ENCODE peak calls at places on chromosomes 3 and 15, in ten cellular contexts. One of them, this sample, is unnamed.

GRCh38 chr3:105827959-105828358 is 40.9 kb downstream of the CBLB start:
- DNase-seq in NCI-H510A treated with DMSO at 0.1 percent for 48 hours: no peak
- DNase-seq in stimulated activated CD4-positive, alpha-beta T cell treated with anti-CD3 and anti-CD28 coated beads, Interleukin-15, amount 100 ng/mL, for 24 hours: no peak
- DNase-seq in stromal cell of bone marrow: peak; percentile 82
- DNase-seq in ACHN: peak; percentile 78
- DNase-seq in HTR-8/SVneo: peak; percentile 51
- DNase-seq in Jurkat, Clone E6-1: no peak
- DNase-seq in ELR: peak; percentile 93
- DNase-seq in DMS153: no peak
- DNase-seq in fibroblast of villous mesenchyme: peak; percentile 69
- DNase-seq in this sample: peak; percentile 90

GRCh38 chr3:72144773-72145505 is 360.0 kb upstream of the PROK2 start:
- DNase-seq in Jurkat, Clone E6-1: peak; percentile 49
- DNase-seq in stimulated activated CD4-positive, alpha-beta T cell treated with anti-CD3 and anti-CD28 coated beads, Interleukin-15, amount 100 ng/mL, for 24 hours: peak; percentile 29
- DNase-seq in ACHN: no peak
- DNase-seq in fibroblast of villous mesenchyme: no peak
- DNase-seq in DMS153: no peak
- DNase-seq in stromal cell of bone marrow: no peak
- DNase-seq in NCI-H510A treated with DMSO at 0.1 percent for 48 hours: no peak
- DNase-seq in HTR-8/SVneo: no peak
- DNase-seq in ELR: no peak
- DNase-seq in this sample: peak; percentile 18

GRCh38 chr3:73245459-73245858 is 184.0 kb downstream of the EBLN2 start:
- DNase-seq in fibroblast of villous mesenchyme: no peak
- DNase-seq in NCI-H510A treated with DMSO at 0.1 percent for 48 hours: no peak
- DNase-seq in ELR: no peak
- DNase-seq in DMS153: no peak
- DNase-seq in stromal cell of bone marrow: no peak
- DNase-seq in Jurkat, Clone E6-1: no peak
- DNase-seq in stimulated activated CD4-positive, alpha-beta T cell treated with anti-CD3 and anti-CD28 coated beads, Interleukin-15, amount 100 ng/mL, for 24 hours: no peak
- DNase-seq in ACHN: no peak
- DNase-seq in HTR-8/SVneo: no peak
- DNase-seq in this sample: no peak

GRCh38 chr3:134076816-134077215 is 47.1 kb upstream of the SLCO2A1 start:
- DNase-seq in stimulated activated CD4-positive, alpha-beta T cell treated with anti-CD3 and anti-CD28 coated beads, Interleukin-15, amount 100 ng/mL, for 24 hours: no peak
- DNase-seq in fibroblast of villous mesenchyme: no peak
- DNase-seq in ELR: no peak
- DNase-seq in HTR-8/SVneo: no peak
- DNase-seq in NCI-H510A treated with DMSO at 0.1 percent for 48 hours: no peak
- DNase-seq in stromal cell of bone marrow: no peak
- DNase-seq in Jurkat, Clone E6-1: no peak
- DNase-seq in ACHN: no peak
- DNase-seq in DMS153: no peak
- DNase-seq in this sample: no peak

GRCh38 chr3:148951599-148952361 is 39.6 kb upstream of the GYG1 start:
- DNase-seq in stromal cell of bone marrow: no peak
- DNase-seq in fibroblast of villous mesenchyme: peak; percentile 64
- DNase-seq in DMS153: no peak
- DNase-seq in HTR-8/SVneo: no peak
- DNase-seq in ELR: no peak
- DNase-seq in stimulated activated CD4-positive, alpha-beta T cell treated with anti-CD3 and anti-CD28 coated beads, Interleukin-15, amount 100 ng/mL, for 24 hours: no peak
- DNase-seq in NCI-H510A treated with DMSO at 0.1 percent for 48 hours: no peak
- DNase-seq in Jurkat, Clone E6-1: no peak
- DNase-seq in ACHN: no peak
- DNase-seq in this sample: no peak

GRCh38 chr3:57826286-57826951 is 70.3 kb downstream of the SLMAP start:
- DNase-seq in ELR: peak; percentile 13
- DNase-seq in stromal cell of bone marrow: no peak
- DNase-seq in fibroblast of villous mesenchyme: no peak
- DNase-seq in stimulated activated CD4-positive, alpha-beta T cell treated with anti-CD3 and anti-CD28 coated beads, Interleukin-15, amount 100 ng/mL, for 24 hours: no peak
- DNase-seq in NCI-H510A treated with DMSO at 0.1 percent for 48 hours: no peak
- DNase-seq in HTR-8/SVneo: no peak
- DNase-seq in Jurkat, Clone E6-1: no peak
- DNase-seq in ACHN: peak; percentile 4
- DNase-seq in DMS153: no peak
- DNase-seq in this sample: peak; percentile 26

GRCh38 chr15:73691398-73691797 is 7.2 kb downstream of the CD276 start:
- DNase-seq in ELR: peak; percentile 63
- DNase-seq in stromal cell of bone marrow: peak; percentile 85
- DNase-seq in fibroblast of villous mesenchyme: peak; percentile 91
- DNase-seq in stimulated activated CD4-positive, alpha-beta T cell treated with anti-CD3 and anti-CD28 coated beads, Interleukin-15, amount 100 ng/mL, for 24 hours: no peak
- DNase-seq in DMS153: no peak
- DNase-seq in NCI-H510A treated with DMSO at 0.1 percent for 48 hours: no peak
- DNase-seq in Jurkat, Clone E6-1: no peak
- DNase-seq in ACHN: no peak
- DNase-seq in HTR-8/SVneo: no peak
- DNase-seq in this sample: peak; percentile 74

GRCh38 chr3:50292924-50293801 is 934 bp upstream of the IFRD2 start:
- DNase-seq in DMS153: no peak
- DNase-seq in fibroblast of villous mesenchyme: no peak
- DNase-seq in ELR: no peak
- DNase-seq in NCI-H510A treated with DMSO at 0.1 percent for 48 hours: no peak
- DNase-seq in stimulated activated CD4-positive, alpha-beta T cell treated with anti-CD3 and anti-CD28 coated beads, Interleukin-15, amount 100 ng/mL, for 24 hours: no peak
- DNase-seq in HTR-8/SVneo: no peak
- DNase-seq in Jurkat, Clone E6-1: no peak
- DNase-seq in stromal cell of bone marrow: no peak
- DNase-seq in ACHN: no peak
- DNase-seq in this sample: no peak

GRCh38 chr3:38497026-38497425 is 886 bp downstream of the EXOG start:
- DNase-seq in fibroblast of villous mesenchyme: peak; percentile 16
- DNase-seq in ACHN: peak; percentile 5
- DNase-seq in NCI-H510A treated with DMSO at 0.1 percent for 48 hours: no peak
- DNase-seq in HTR-8/SVneo: no peak
- DNase-seq in ELR: peak; percentile 30
- DNase-seq in DMS153: no peak
- DNase-seq in stromal cell of bone marrow: peak; percentile 29
- DNase-seq in stimulated activated CD4-positive, alpha-beta T cell treated with anti-CD3 and anti-CD28 coated beads, Interleukin-15, amount 100 ng/mL, for 24 hours: no peak
- DNase-seq in Jurkat, Clone E6-1: no peak
- DNase-seq in this sample: peak; percentile 23

GRCh38 chr3:81339040-81339845 is 422.2 kb downstream of the GBE1 start:
- DNase-seq in stimulated activated CD4-positive, alpha-beta T cell treated with anti-CD3 and anti-CD28 coated beads, Interleukin-15, amount 100 ng/mL, for 24 hours: no peak
- DNase-seq in ACHN: peak; percentile 30
- DNase-seq in stromal cell of bone marrow: no peak
- DNase-seq in Jurkat, Clone E6-1: peak; percentile 14
- DNase-seq in ELR: peak; percentile 62
- DNase-seq in DMS153: no peak
- DNase-seq in fibroblast of villous mesenchyme: peak; percentile 1
- DNase-seq in HTR-8/SVneo: peak; percentile 19
- DNase-seq in NCI-H510A treated with DMSO at 0.1 percent for 48 hours: peak; percentile 25
- DNase-seq in this sample: peak; percentile 32

GRCh38 chr15:60070838-60071493 is 66.9 kb downstream of the FOXB1 start:
- DNase-seq in ELR: peak; percentile 92
- DNase-seq in fibroblast of villous mesenchyme: peak; percentile 36
- DNase-seq in ACHN: peak; percentile 0
- DNase-seq in Jurkat, Clone E6-1: no peak
- DNase-seq in DMS153: no peak
- DNase-seq in stromal cell of bone marrow: peak; percentile 77
- DNase-seq in stimulated activated CD4-positive, alpha-beta T cell treated with anti-CD3 and anti-CD28 coated beads, Interleukin-15, amount 100 ng/mL, for 24 hours: no peak
- DNase-seq in HTR-8/SVneo: peak; percentile 46
- DNase-seq in NCI-H510A treated with DMSO at 0.1 percent for 48 hours: no peak
- DNase-seq in this sample: peak; percentile 83

GRCh38 chr3:129161860-129162271 is 1.0 kb upstream of the ISY1 start:
- DNase-seq in stimulated activated CD4-positive, alpha-beta T cell treated with anti-CD3 and anti-CD28 coated beads, Interleukin-15, amount 100 ng/mL, for 24 hours: peak; percentile 61
- DNase-seq in Jurkat, Clone E6-1: no peak
- DNase-seq in HTR-8/SVneo: no peak
- DNase-seq in ACHN: peak; percentile 17
- DNase-seq in fibroblast of villous mesenchyme: peak; percentile 13
- DNase-seq in ELR: peak; percentile 55
- DNase-seq in NCI-H510A treated with DMSO at 0.1 percent for 48 hours: no peak
- DNase-seq in DMS153: peak; percentile 3
- DNase-seq in stromal cell of bone marrow: no peak
- DNase-seq in this sample: no peak

GRCh38 chr3:186976802-186977201 is 46.5 kb downstream of the ST6GAL1 start:
- DNase-seq in ELR: no peak
- DNase-seq in HTR-8/SVneo: no peak
- DNase-seq in ACHN: no peak
- DNase-seq in Jurkat, Clone E6-1: no peak
- DNase-seq in stromal cell of bone marrow: no peak
- DNase-seq in DMS153: no peak
- DNase-seq in NCI-H510A treated with DMSO at 0.1 percent for 48 hours: no peak
- DNase-seq in fibroblast of villous mesenchyme: no peak
- DNase-seq in stimulated activated CD4-positive, alpha-beta T cell treated with anti-CD3 and anti-CD28 coated beads, Interleukin-15, amount 100 ng/mL, for 24 hours: no peak
- DNase-seq in this sample: no peak

GRCh38 chr15:32803631-32804030 is 85.8 kb downstream of the GREM1 start:
- DNase-seq in fibroblast of villous mesenchyme: no peak
- DNase-seq in HTR-8/SVneo: no peak
- DNase-seq in Jurkat, Clone E6-1: no peak
- DNase-seq in NCI-H510A treated with DMSO at 0.1 percent for 48 hours: no peak
- DNase-seq in stimulated activated CD4-positive, alpha-beta T cell treated with anti-CD3 and anti-CD28 coated beads, Interleukin-15, amount 100 ng/mL, for 24 hours: no peak
- DNase-seq in ACHN: no peak
- DNase-seq in stromal cell of bone marrow: no peak
- DNase-seq in ELR: peak; percentile 77
- DNase-seq in DMS153: no peak
- DNase-seq in this sample: no peak

GRCh38 chr15:87269566-87269965 is 987.0 kb downstream of the NTRK3 start:
- DNase-seq in ELR: peak; percentile 65
- DNase-seq in stromal cell of bone marrow: no peak
- DNase-seq in stimulated activated CD4-positive, alpha-beta T cell treated with anti-CD3 and anti-CD28 coated beads, Interleukin-15, amount 100 ng/mL, for 24 hours: no peak
- DNase-seq in DMS153: no peak
- DNase-seq in HTR-8/SVneo: no peak
- DNase-seq in ACHN: peak; percentile 43
- DNase-seq in NCI-H510A treated with DMSO at 0.1 percent for 48 hours: no peak
- DNase-seq in Jurkat, Clone E6-1: no peak
- DNase-seq in fibroblast of villous mesenchyme: no peak
- DNase-seq in this sample: no peak

GRCh38 chr3:108474581-108474980 is 35.8 kb downstream of the MYH15 start:
- DNase-seq in DMS153: no peak
- DNase-seq in fibroblast of villous mesenchyme: no peak
- DNase-seq in HTR-8/SVneo: no peak
- DNase-seq in ELR: peak; percentile 53
- DNase-seq in stromal cell of bone marrow: no peak
- DNase-seq in Jurkat, Clone E6-1: no peak
- DNase-seq in ACHN: no peak
- DNase-seq in stimulated activated CD4-positive, alpha-beta T cell treated with anti-CD3 and anti-CD28 coated beads, Interleukin-15, amount 100 ng/mL, for 24 hours: no peak
- DNase-seq in NCI-H510A treated with DMSO at 0.1 percent for 48 hours: no peak
- DNase-seq in this sample: no peak

GRCh38 chr3:185959609-185960517 is 22.0 kb upstream of the TRA2B start:
- DNase-seq in NCI-H510A treated with DMSO at 0.1 percent for 48 hours: peak; percentile 85
- DNase-seq in ELR: peak; percentile 30
- DNase-seq in Jurkat, Clone E6-1: no peak
- DNase-seq in stimulated activated CD4-positive, alpha-beta T cell treated with anti-CD3 and anti-CD28 coated beads, Interleukin-15, amount 100 ng/mL, for 24 hours: no peak
- DNase-seq in stromal cell of bone marrow: peak; percentile 76
- DNase-seq in HTR-8/SVneo: peak; percentile 44
- DNase-seq in fibroblast of villous mesenchyme: peak; percentile 80
- DNase-seq in DMS153: peak; percentile 12
- DNase-seq in ACHN: no peak
- DNase-seq in this sample: peak; percentile 81

GRCh38 chr3:13595485-13595884 is 46.6 kb downstream of the FBLN2 start:
- DNase-seq in ACHN: no peak
- DNase-seq in ELR: no peak
- DNase-seq in DMS153: no peak
- DNase-seq in fibroblast of villous mesenchyme: no peak
- DNase-seq in stimulated activated CD4-positive, alpha-beta T cell treated with anti-CD3 and anti-CD28 coated beads, Interleukin-15, amount 100 ng/mL, for 24 hours: no peak
- DNase-seq in NCI-H510A treated with DMSO at 0.1 percent for 48 hours: no peak
- DNase-seq in stromal cell of bone marrow: no peak
- DNase-seq in Jurkat, Clone E6-1: no peak
- DNase-seq in HTR-8/SVneo: no peak
- DNase-seq in this sample: no peak

GRCh38 chr3:49378249-49378899 is 20.2 kb upstream of the GPX1 start:
- DNase-seq in stromal cell of bone marrow: peak; percentile 73
- DNase-seq in Jurkat, Clone E6-1: no peak
- DNase-seq in ACHN: no peak
- DNase-seq in stimulated activated CD4-positive, alpha-beta T cell treated with anti-CD3 and anti-CD28 coated beads, Interleukin-15, amount 100 ng/mL, for 24 hours: no peak
- DNase-seq in NCI-H510A treated with DMSO at 0.1 percent for 48 hours: no peak
- DNase-seq in DMS153: no peak
- DNase-seq in ELR: peak; percentile 54
- DNase-seq in HTR-8/SVneo: no peak
- DNase-seq in fibroblast of villous mesenchyme: peak; percentile 85
- DNase-seq in this sample: peak; percentile 81

GRCh38 chr3:85560088-85560790 is 601.5 kb downstream of the CADM2 start:
- DNase-seq in stimulated activated CD4-positive, alpha-beta T cell treated with anti-CD3 and anti-CD28 coated beads, Interleukin-15, amount 100 ng/mL, for 24 hours: no peak
- DNase-seq in NCI-H510A treated with DMSO at 0.1 percent for 48 hours: no peak
- DNase-seq in ACHN: no peak
- DNase-seq in DMS153: no peak
- DNase-seq in Jurkat, Clone E6-1: no peak
- DNase-seq in stromal cell of bone marrow: peak; percentile 81
- DNase-seq in HTR-8/SVneo: no peak
- DNase-seq in fibroblast of villous mesenchyme: peak; percentile 1
- DNase-seq in ELR: no peak
- DNase-seq in this sample: peak; percentile 35

GRCh38 chr3:160450846-160451245 is 1.3 kb upstream of the TRIM59 start:
- DNase-seq in DMS153: no peak
- DNase-seq in fibroblast of villous mesenchyme: peak; percentile 80
- DNase-seq in HTR-8/SVneo: peak; percentile 51
- DNase-seq in NCI-H510A treated with DMSO at 0.1 percent for 48 hours: no peak
- DNase-seq in stimulated activated CD4-positive, alpha-beta T cell treated with anti-CD3 and anti-CD28 coated beads, Interleukin-15, amount 100 ng/mL, for 24 hours: no peak
- DNase-seq in ACHN: peak; percentile 88
- DNase-seq in stromal cell of bone marrow: peak; percentile 50
- DNase-seq in ELR: peak; percentile 88
- DNase-seq in Jurkat, Clone E6-1: no peak
- DNase-seq in this sample: peak; percentile 72

GRCh38 chr3:119792270-119792669 is 10.4 kb downstream of the NR1I2 start:
- DNase-seq in stimulated activated CD4-positive, alpha-beta T cell treated with anti-CD3 and anti-CD28 coated beads, Interleukin-15, amount 100 ng/mL, for 24 hours: no peak
- DNase-seq in stromal cell of bone marrow: no peak
- DNase-seq in HTR-8/SVneo: no peak
- DNase-seq in ACHN: no peak
- DNase-seq in DMS153: no peak
- DNase-seq in fibroblast of villous mesenchyme: no peak
- DNase-seq in NCI-H510A treated with DMSO at 0.1 percent for 48 hours: no peak
- DNase-seq in ELR: no peak
- DNase-seq in Jurkat, Clone E6-1: no peak
- DNase-seq in this sample: no peak

GRCh38 chr3:193853511-193854219 is 260.7 kb downstream of the OPA1 start:
- DNase-seq in Jurkat, Clone E6-1: no peak
- DNase-seq in stimulated activated CD4-positive, alpha-beta T cell treated with anti-CD3 and anti-CD28 coated beads, Interleukin-15, amount 100 ng/mL, for 24 hours: no peak
- DNase-seq in stromal cell of bone marrow: no peak
- DNase-seq in fibroblast of villous mesenchyme: no peak
- DNase-seq in HTR-8/SVneo: no peak
- DNase-seq in ELR: no peak
- DNase-seq in DMS153: no peak
- DNase-seq in NCI-H510A treated with DMSO at 0.1 percent for 48 hours: no peak
- DNase-seq in ACHN: no peak
- DNase-seq in this sample: no peak

GRCh38 chr3:1578105-1578833 is 485.4 kb downstream of the CNTN6 start:
- DNase-seq in ACHN: no peak
- DNase-seq in DMS153: no peak
- DNase-seq in stromal cell of bone marrow: peak; percentile 1
- DNase-seq in ELR: no peak
- DNase-seq in NCI-H510A treated with DMSO at 0.1 percent for 48 hours: no peak
- DNase-seq in HTR-8/SVneo: no peak
- DNase-seq in stimulated activated CD4-positive, alpha-beta T cell treated with anti-CD3 and anti-CD28 coated beads, Interleukin-15, amount 100 ng/mL, for 24 hours: no peak
- DNase-seq in Jurkat, Clone E6-1: no peak
- DNase-seq in fibroblast of villous mesenchyme: peak; percentile 1
- DNase-seq in this sample: peak; percentile 3

GRCh38 chr3:60574046-60574769 is 677.0 kb downstream of the FHIT start:
- DNase-seq in fibroblast of villous mesenchyme: no peak
- DNase-seq in ACHN: no peak
- DNase-seq in HTR-8/SVneo: no peak
- DNase-seq in ELR: no peak
- DNase-seq in NCI-H510A treated with DMSO at 0.1 percent for 48 hours: no peak
- DNase-seq in stimulated activated CD4-positive, alpha-beta T cell treated with anti-CD3 and anti-CD28 coated beads, Interleukin-15, amount 100 ng/mL, for 24 hours: no peak
- DNase-seq in DMS153: no peak
- DNase-seq in stromal cell of bone marrow: no peak
- DNase-seq in Jurkat, Clone E6-1: no peak
- DNase-seq in this sample: no peak

GRCh38 chr3:157618075-157618760 is 115.0 kb upstream of the VEPH1 start:
- DNase-seq in ACHN: peak; percentile 58
- DNase-seq in NCI-H510A treated with DMSO at 0.1 percent for 48 hours: peak; percentile 84
- DNase-seq in HTR-8/SVneo: peak; percentile 56
- DNase-seq in DMS153: peak; percentile 17
- DNase-seq in Jurkat, Clone E6-1: peak; percentile 64
- DNase-seq in stromal cell of bone marrow: peak; percentile 51
- DNase-seq in stimulated activated CD4-positive, alpha-beta T cell treated with anti-CD3 and anti-CD28 coated beads, Interleukin-15, amount 100 ng/mL, for 24 hours: no peak
- DNase-seq in ELR: peak; percentile 92
- DNase-seq in fibroblast of villous mesenchyme: peak; percentile 70
- DNase-seq in this sample: peak; percentile 80

GRCh38 chr15:68415501-68416157 is 16.3 kb downstream of the ITGA11 start:
- DNase-seq in DMS153: no peak
- DNase-seq in HTR-8/SVneo: no peak
- DNase-seq in NCI-H510A treated with DMSO at 0.1 percent for 48 hours: no peak
- DNase-seq in Jurkat, Clone E6-1: peak; percentile 11
- DNase-seq in fibroblast of villous mesenchyme: no peak
- DNase-seq in stimulated activated CD4-positive, alpha-beta T cell treated with anti-CD3 and anti-CD28 coated beads, Interleukin-15, amount 100 ng/mL, for 24 hours: no peak
- DNase-seq in stromal cell of bone marrow: no peak
- DNase-seq in ACHN: no peak
- DNase-seq in ELR: no peak
- DNase-seq in this sample: no peak

GRCh38 chr3:29281265-29282228 is 676 bp downstream of the RBMS3 start:
- DNase-seq in DMS153: no peak
- DNase-seq in ACHN: peak; percentile 56
- DNase-seq in stimulated activated CD4-positive, alpha-beta T cell treated with anti-CD3 and anti-CD28 coated beads, Interleukin-15, amount 100 ng/mL, for 24 hours: peak; percentile 8
- DNase-seq in fibroblast of villous mesenchyme: peak; percentile 65
- DNase-seq in stromal cell of bone marrow: peak; percentile 24
- DNase-seq in NCI-H510A treated with DMSO at 0.1 percent for 48 hours: no peak
- DNase-seq in ELR: peak; percentile 65
- DNase-seq in HTR-8/SVneo: no peak
- DNase-seq in Jurkat, Clone E6-1: no peak
- DNase-seq in this sample: peak; percentile 74